ENCODE peak calls at places on chromosomes 5 and 9, in nine cellular contexts. O is right lobe of liver, N is upper lobe of right lung, I is HAP-1, S is brain microvascular endothelial cell, M is tibial artery, D is GM23338, Y is aorta, V is GM12865. L is an unnamed sample.

GRCh38 chr9:18253950-18254349 is 220.0 kb upstream of the ADAMTSL1 start:
- DNase-seq in S (no peak), M (no peak), N (no peak), Y (no peak), O (no peak), V (no peak), I (no peak), D (no peak), L (no peak)

GRCh38 chr5:2149196-2149541 is 266.4 kb upstream of the IRX4 start:
- DNase-seq in O (no peak), V (peak; percentile 11), M (no peak), S (no peak), D (peak; percentile 17), N (no peak), I (no peak), Y (no peak), L (no peak)

GRCh38 chr5:142881076-142881466 is 110.9 kb downstream of the ARHGAP26 start:
- DNase-seq in M (peak; percentile 41), I (no peak), N (no peak), D (peak; percentile 87), V (peak; percentile 49), Y (no peak), O (no peak), S (peak; percentile 85), L (peak; percentile 75)

GRCh38 chr9:111198936-111199335 is 131.1 kb downstream of the OR2K2 start:
- DNase-seq in O (no peak), I (no peak), D (no peak), M (no peak), Y (no peak), N (no peak), V (no peak), S (no peak), L (no peak)

GRCh38 chr5:36740259-36740898 is 134.0 kb downstream of the SLC1A3 start:
- DNase-seq in N (no peak), M (no peak), I (no peak), D (no peak), O (no peak), V (no peak), Y (no peak), S (no peak), L (no peak)

GRCh38 chr5:121049971-121050370 is 585.9 kb downstream of the PRR16 start:
- DNase-seq in V (no peak), I (no peak), Y (no peak), N (no peak), D (no peak), O (no peak), S (no peak), M (no peak), L (no peak)

GRCh38 chr9:116447914-116448313 is 239.2 kb upstream of the TRIM32 start:
- DNase-seq in V (no peak), S (no peak), M (no peak), O (no peak), N (no peak), I (no peak), Y (no peak), D (no peak), L (no peak)

GRCh38 chr5:77145666-77146065 is 58.6 kb upstream of the ZBED3 start:
- DNase-seq in D (no peak), Y (no peak), N (no peak), S (peak; percentile 37), I (no peak), O (no peak), M (no peak), V (no peak), L (no peak)

GRCh38 chr9:88503845-88504764 is 30.9 kb upstream of the NXNL2 start:
- DNase-seq in N (peak; percentile 54), S (no peak), D (no peak), O (no peak), V (no peak), Y (peak; percentile 44), M (no peak), I (no peak), L (no peak)

GRCh38 chr5:111223086-111223789 is 946 bp upstream of the CAMK4 start:
- DNase-seq in S (no peak), V (no peak), Y (no peak), N (no peak), M (no peak), D (no peak), O (no peak), I (no peak), L (no peak)

GRCh38 chr5:126965061-126965475 is 65.3 kb downstream of the MARCHF3 start:
- DNase-seq in S (peak; percentile 82), I (no peak), O (no peak), N (no peak), Y (no peak), D (no peak), V (peak; percentile 35), M (no peak), L (no peak)

GRCh38 chr5:99639905-99640304 is 711.1 kb upstream of the CHD1 start:
- DNase-seq in O (no peak), N (no peak), S (no peak), V (no peak), M (no peak), Y (no peak), D (no peak), I (no peak), L (no peak)

GRCh38 chr9:105554042-105554441 is 3.9 kb upstream of the FKTN start:
- DNase-seq in D (no peak), I (no peak), V (no peak), S (no peak), Y (no peak), M (no peak), N (no peak), O (no peak), L (peak; percentile 71)

GRCh38 chr5:96626956-96627355 is 35.2 kb upstream of the CAST start:
- DNase-seq in D (no peak), M (no peak), S (peak; percentile 88), Y (no peak), N (no peak), O (no peak), I (no peak), V (no peak), L (no peak)

GRCh38 chr5:87327998-87328397 is 60.3 kb downstream of the RASA1 start:
- DNase-seq in O (no peak), I (no peak), S (no peak), V (no peak), M (no peak), D (no peak), N (no peak), Y (no peak), L (no peak)

GRCh38 chr5:61758711-61759110 is 426.7 kb downstream of the ZSWIM6 start:
- DNase-seq in Y (no peak), V (no peak), S (no peak), O (no peak), N (no peak), M (no peak), D (no peak), I (no peak), L (no peak)

DNA sequence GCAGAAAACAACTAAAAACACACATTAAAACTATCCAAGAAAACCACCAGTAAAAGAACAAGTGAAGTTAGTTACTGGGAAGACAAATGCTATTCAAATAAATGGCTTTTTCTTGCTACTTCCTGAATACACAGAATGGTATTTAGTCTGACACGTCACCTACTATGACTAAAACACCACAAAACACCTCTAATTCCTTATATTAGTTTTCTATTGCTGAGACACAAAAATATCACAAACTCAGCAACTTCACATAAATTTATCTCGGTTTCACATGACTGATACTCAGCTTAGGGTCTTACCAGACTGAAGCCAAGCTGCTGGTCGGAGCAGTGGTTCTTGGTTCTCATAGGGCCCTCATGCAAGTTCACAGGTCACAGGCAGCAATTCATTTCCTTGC is 5.4 kb downstream of the DMAC1 start:
- DNase-seq in S (no peak), D (no peak), V (no peak), Y (no peak), I (no peak), M (no peak), O (no peak), N (no peak), L (no peak)
- H3K4me3 ChIP-seq in S (no peak overlapping the region), D (no peak overlapping the region), V (no peak overlapping the region), Y (no peak overlapping the region), I (no peak overlapping the region), M (no peak overlapping the region), O (no peak overlapping the region), N (no peak overlapping the region), L (no peak overlapping the region)

GRCh38 chr5:52799358-52799982 is 11.8 kb downstream of the ITGA1 start:
- DNase-seq in O (peak; percentile 53), Y (peak; percentile 81), V (peak; percentile 51), S (peak; percentile 94), I (peak; percentile 57), N (peak; percentile 68), M (peak; percentile 61), D (peak; percentile 91), L (peak; percentile 85)
- H3K4me3 ChIP-seq in O (peak overlapping the region; percentile 72), Y (peak overlapping the region; percentile 90), V (peak overlapping the region; percentile 66), S (peak overlapping the region; percentile 79), I (peak overlapping the region; percentile 56), N (peak overlapping the region; percentile 79), M (peak overlapping the region; percentile 58), D (peak overlapping the region; percentile 72), L (peak overlapping the region; percentile 77)

GRCh38 chr5:171336486-171337206 is 27.6 kb downstream of the TLX3 start:
- DNase-seq in S (peak; percentile 43), V (peak; percentile 47), I (peak; percentile 65), D (peak; percentile 67), O (peak; percentile 27), M (no peak), N (no peak), Y (no peak), L (no peak)
- H3K4me3 ChIP-seq in S (peak overlapping the region; percentile 52), V (peak overlapping the region; percentile 27), I (peak overlapping the region; percentile 27), D (peak overlapping the region; percentile 38), O (peak overlapping the region; percentile 20), M (peak overlapping the region; percentile 25), N (peak overlapping the region; percentile 43), Y (peak overlapping the region; percentile 29), L (peak overlapping the region; percentile 64)

GRCh38 chr9:120868339-120868675 is 8.7 kb downstream of the PHF19 start:
- DNase-seq in I (no peak), S (no peak), O (no peak), M (no peak), D (no peak), Y (no peak), V (no peak), N (no peak), L (no peak)

GRCh38 chr9:120868676-120869359 is 8.2 kb downstream of the PHF19 start:
- DNase-seq in N (peak; percentile 100), S (peak; percentile 92), V (peak; percentile 98), M (peak; percentile 96), Y (peak; percentile 99), D (peak; percentile 99), I (peak; percentile 100), O (peak; percentile 98), L (peak; percentile 99)

GRCh38 chr9:120869726-120870125 is 7.3 kb downstream of the PHF19 start:
- DNase-seq in D (no peak), N (no peak), M (no peak), O (no peak), S (no peak), Y (no peak), V (no peak), I (no peak), L (no peak)

GRCh38 chr9:120870206-120870605 is 6.8 kb downstream of the PHF19 start:
- DNase-seq in N (no peak), O (no peak), I (no peak), Y (no peak), S (no peak), V (no peak), M (no peak), D (no peak), L (no peak)

DNA sequence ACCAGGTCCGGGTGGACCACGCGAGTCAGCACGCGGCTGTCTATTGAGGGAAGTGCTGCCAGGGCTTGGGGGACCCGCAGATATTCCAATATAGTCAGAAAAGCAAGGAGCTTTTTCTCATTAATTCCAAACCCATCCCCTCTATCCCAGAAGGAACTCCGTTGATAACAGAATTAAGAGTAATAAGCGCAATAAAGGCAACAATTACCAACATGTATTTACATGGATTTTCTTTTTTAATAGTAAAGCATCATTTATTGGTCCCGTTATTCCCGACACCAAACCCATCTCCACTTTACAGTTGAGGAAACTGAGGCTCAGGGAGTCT is 7.7 kb downstream of the PHF19 start:
- DNase-seq in V (no peak), D (no peak), N (no peak), S (no peak), Y (no peak), O (no peak), M (no peak), I (no peak), L (no peak)
- H3K4me3 ChIP-seq in V (peak overlapping the region; percentile 55), D (peak overlapping the region; percentile 72), N (peak overlapping the region; percentile 69), S (peak overlapping the region; percentile 62), Y (peak overlapping the region; percentile 56), O (peak overlapping the region; percentile 65), M (peak overlapping the region; percentile 54), I (peak overlapping the region; percentile 32), L (peak overlapping the region; percentile 79)